ENCODE peak calls at places on chromosomes 7 and 10, in nine cellular contexts. One of them, this sample, is unnamed.
A peak's percentile ranks its signal among the peaks of the same experiment; 100 is the strongest.

GRCh38 chr7:46215987-46216567 is 295.0 kb upstream of the IGFBP3 start:
- DNase-seq in HCEC 1CT: no peak
- DNase-seq in activated CD8-positive, alpha-beta memory T cell treated with anti-CD3 and anti-CD28 coated beads, Interleukin-2, amount 50 U/mL, for 4 hours: no peak
- DNase-seq in midbrain: peak; percentile 13
- DNase-seq in cardiac fibroblast: no peak
- DNase-seq in astrocyte of the spinal cord: no peak
- DNase-seq in NCI-H2081: no peak
- DNase-seq in substantia nigra: no peak
- DNase-seq in A172: no peak
- DNase-seq in this sample: no peak

GRCh38 chr7:114083714-114084113 is 164.9 kb upstream of the PPP1R3A start:
- DNase-seq in HCEC 1CT: no peak
- DNase-seq in activated CD8-positive, alpha-beta memory T cell treated with anti-CD3 and anti-CD28 coated beads, Interleukin-2, amount 50 U/mL, for 4 hours: no peak
- DNase-seq in midbrain: no peak
- DNase-seq in cardiac fibroblast: no peak
- DNase-seq in astrocyte of the spinal cord: no peak
- DNase-seq in NCI-H2081: no peak
- DNase-seq in substantia nigra: no peak
- DNase-seq in A172: no peak
- DNase-seq in this sample: no peak

GRCh38 chr10:60299961-60300883 is 89.5 kb downstream of the ANK3 start:
- DNase-seq in HCEC 1CT: no peak
- DNase-seq in activated CD8-positive, alpha-beta memory T cell treated with anti-CD3 and anti-CD28 coated beads, Interleukin-2, amount 50 U/mL, for 4 hours: no peak
- DNase-seq in midbrain: no peak
- DNase-seq in cardiac fibroblast: peak; percentile 94
- DNase-seq in astrocyte of the spinal cord: peak; percentile 75
- DNase-seq in NCI-H2081: no peak
- DNase-seq in substantia nigra: no peak
- DNase-seq in A172: peak; percentile 70
- DNase-seq in this sample: peak; percentile 50

GRCh38 chr7:81460228-81460627 is 309.6 kb downstream of the HGF start:
- DNase-seq in HCEC 1CT: no peak
- DNase-seq in activated CD8-positive, alpha-beta memory T cell treated with anti-CD3 and anti-CD28 coated beads, Interleukin-2, amount 50 U/mL, for 4 hours: no peak
- DNase-seq in midbrain: no peak
- DNase-seq in cardiac fibroblast: no peak
- DNase-seq in astrocyte of the spinal cord: no peak
- DNase-seq in NCI-H2081: no peak
- DNase-seq in substantia nigra: no peak
- DNase-seq in A172: no peak
- DNase-seq in this sample: no peak

GRCh38 chr7:28919510-28919909 is 38.6 kb downstream of the TRIL start:
- DNase-seq in HCEC 1CT: no peak
- DNase-seq in activated CD8-positive, alpha-beta memory T cell treated with anti-CD3 and anti-CD28 coated beads, Interleukin-2, amount 50 U/mL, for 4 hours: no peak
- DNase-seq in midbrain: peak; percentile 27
- DNase-seq in cardiac fibroblast: no peak
- DNase-seq in astrocyte of the spinal cord: no peak
- DNase-seq in NCI-H2081: no peak
- DNase-seq in substantia nigra: no peak
- DNase-seq in A172: no peak
- DNase-seq in this sample: no peak

GRCh38 chr7:30694774-30695721 is 12.8 kb upstream of the CRHR2 start:
- DNase-seq in HCEC 1CT: no peak
- DNase-seq in activated CD8-positive, alpha-beta memory T cell treated with anti-CD3 and anti-CD28 coated beads, Interleukin-2, amount 50 U/mL, for 4 hours: no peak
- DNase-seq in midbrain: no peak
- DNase-seq in cardiac fibroblast: no peak
- DNase-seq in astrocyte of the spinal cord: no peak
- DNase-seq in NCI-H2081: no peak
- DNase-seq in substantia nigra: no peak
- DNase-seq in A172: no peak
- DNase-seq in this sample: no peak

GRCh38 chr10:125084191-125085186 is 75.9 kb downstream of the CTBP2 start:
- DNase-seq in HCEC 1CT: peak; percentile 96
- DNase-seq in activated CD8-positive, alpha-beta memory T cell treated with anti-CD3 and anti-CD28 coated beads, Interleukin-2, amount 50 U/mL, for 4 hours: no peak
- DNase-seq in midbrain: no peak
- DNase-seq in cardiac fibroblast: peak; percentile 98
- DNase-seq in astrocyte of the spinal cord: peak; percentile 94
- DNase-seq in NCI-H2081: no peak
- DNase-seq in substantia nigra: no peak
- DNase-seq in A172: peak; percentile 93
- DNase-seq in this sample: no peak

GRCh38 chr10:18737841-18738240 is 78.6 kb downstream of the ARL5B start:
- DNase-seq in HCEC 1CT: peak; percentile 80
- DNase-seq in activated CD8-positive, alpha-beta memory T cell treated with anti-CD3 and anti-CD28 coated beads, Interleukin-2, amount 50 U/mL, for 4 hours: no peak
- DNase-seq in midbrain: no peak
- DNase-seq in cardiac fibroblast: peak; percentile 61
- DNase-seq in astrocyte of the spinal cord: peak; percentile 66
- DNase-seq in NCI-H2081: no peak
- DNase-seq in substantia nigra: no peak
- DNase-seq in A172: peak; percentile 74
- DNase-seq in this sample: no peak

GRCh38 chr10:132410779-132411532 is 14.0 kb downstream of the PWWP2B start:
- DNase-seq in HCEC 1CT: no peak
- DNase-seq in activated CD8-positive, alpha-beta memory T cell treated with anti-CD3 and anti-CD28 coated beads, Interleukin-2, amount 50 U/mL, for 4 hours: no peak
- DNase-seq in midbrain: no peak
- DNase-seq in cardiac fibroblast: no peak
- DNase-seq in astrocyte of the spinal cord: no peak
- DNase-seq in NCI-H2081: no peak
- DNase-seq in substantia nigra: no peak
- DNase-seq in A172: no peak
- DNase-seq in this sample: no peak

GRCh38 chr7:118153551-118154177 is 30.3 kb upstream of the LSM8 start:
- DNase-seq in HCEC 1CT: peak; percentile 9
- DNase-seq in activated CD8-positive, alpha-beta memory T cell treated with anti-CD3 and anti-CD28 coated beads, Interleukin-2, amount 50 U/mL, for 4 hours: no peak
- DNase-seq in midbrain: peak; percentile 14
- DNase-seq in cardiac fibroblast: peak; percentile 61
- DNase-seq in astrocyte of the spinal cord: peak; percentile 38
- DNase-seq in NCI-H2081: peak; percentile 16
- DNase-seq in substantia nigra: no peak
- DNase-seq in A172: peak; percentile 26
- DNase-seq in this sample: no peak

GRCh38 chr7:50826371-50827172 is 43.9 kb upstream of the GRB10 start:
- DNase-seq in HCEC 1CT: peak; percentile 80
- DNase-seq in activated CD8-positive, alpha-beta memory T cell treated with anti-CD3 and anti-CD28 coated beads, Interleukin-2, amount 50 U/mL, for 4 hours: peak; percentile 17
- DNase-seq in midbrain: no peak
- DNase-seq in cardiac fibroblast: peak; percentile 92
- DNase-seq in astrocyte of the spinal cord: peak; percentile 90
- DNase-seq in NCI-H2081: no peak
- DNase-seq in substantia nigra: no peak
- DNase-seq in A172: peak; percentile 99
- DNase-seq in this sample: no peak

GRCh38 chr7:155203059-155203881 is 94.4 kb upstream of the INSIG1 start:
- DNase-seq in HCEC 1CT: no peak
- DNase-seq in activated CD8-positive, alpha-beta memory T cell treated with anti-CD3 and anti-CD28 coated beads, Interleukin-2, amount 50 U/mL, for 4 hours: no peak
- DNase-seq in midbrain: no peak
- DNase-seq in cardiac fibroblast: no peak
- DNase-seq in astrocyte of the spinal cord: no peak
- DNase-seq in NCI-H2081: no peak
- DNase-seq in substantia nigra: no peak
- DNase-seq in A172: no peak
- DNase-seq in this sample: no peak

GRCh38 chr7:131261476-131261994 is 66.1 kb upstream of the MKLN1 start:
- DNase-seq in HCEC 1CT: no peak
- DNase-seq in activated CD8-positive, alpha-beta memory T cell treated with anti-CD3 and anti-CD28 coated beads, Interleukin-2, amount 50 U/mL, for 4 hours: no peak
- DNase-seq in midbrain: no peak
- DNase-seq in cardiac fibroblast: no peak
- DNase-seq in astrocyte of the spinal cord: no peak
- DNase-seq in NCI-H2081: no peak
- DNase-seq in substantia nigra: no peak
- DNase-seq in A172: no peak
- DNase-seq in this sample: no peak

GRCh38 chr10:47121336-47121735 is 178.7 kb upstream of the GDF10 start:
- DNase-seq in HCEC 1CT: no peak
- DNase-seq in activated CD8-positive, alpha-beta memory T cell treated with anti-CD3 and anti-CD28 coated beads, Interleukin-2, amount 50 U/mL, for 4 hours: no peak
- DNase-seq in midbrain: no peak
- DNase-seq in cardiac fibroblast: no peak
- DNase-seq in astrocyte of the spinal cord: no peak
- DNase-seq in NCI-H2081: no peak
- DNase-seq in substantia nigra: no peak
- DNase-seq in A172: no peak
- DNase-seq in this sample: no peak

GRCh38 chr10:116385994-116386809 is 41.4 kb upstream of the PNLIPRP3 start:
- DNase-seq in HCEC 1CT: peak; percentile 24
- DNase-seq in activated CD8-positive, alpha-beta memory T cell treated with anti-CD3 and anti-CD28 coated beads, Interleukin-2, amount 50 U/mL, for 4 hours: no peak
- DNase-seq in midbrain: peak; percentile 25
- DNase-seq in cardiac fibroblast: peak; percentile 62
- DNase-seq in astrocyte of the spinal cord: peak; percentile 45
- DNase-seq in NCI-H2081: no peak
- DNase-seq in substantia nigra: no peak
- DNase-seq in A172: peak; percentile 34
- DNase-seq in this sample: peak; percentile 11

GRCh38 chr10:110105873-110106272 is 98.1 kb downstream of the ADD3 start:
- DNase-seq in HCEC 1CT: no peak
- DNase-seq in activated CD8-positive, alpha-beta memory T cell treated with anti-CD3 and anti-CD28 coated beads, Interleukin-2, amount 50 U/mL, for 4 hours: no peak
- DNase-seq in midbrain: no peak
- DNase-seq in cardiac fibroblast: no peak
- DNase-seq in astrocyte of the spinal cord: no peak
- DNase-seq in NCI-H2081: no peak
- DNase-seq in substantia nigra: no peak
- DNase-seq in A172: no peak
- DNase-seq in this sample: no peak

GRCh38 chr7:120964088-120964487 is 13.5 kb downstream of the ING3 start:
- DNase-seq in HCEC 1CT: no peak
- DNase-seq in activated CD8-positive, alpha-beta memory T cell treated with anti-CD3 and anti-CD28 coated beads, Interleukin-2, amount 50 U/mL, for 4 hours: no peak
- DNase-seq in midbrain: no peak
- DNase-seq in cardiac fibroblast: no peak
- DNase-seq in astrocyte of the spinal cord: no peak
- DNase-seq in NCI-H2081: no peak
- DNase-seq in substantia nigra: no peak
- DNase-seq in A172: no peak
- DNase-seq in this sample: no peak

GRCh38 chr7:23863209-23863798 is 153.3 kb downstream of the STK31 start:
- DNase-seq in HCEC 1CT: peak; percentile 53
- DNase-seq in activated CD8-positive, alpha-beta memory T cell treated with anti-CD3 and anti-CD28 coated beads, Interleukin-2, amount 50 U/mL, for 4 hours: no peak
- DNase-seq in midbrain: no peak
- DNase-seq in cardiac fibroblast: peak; percentile 71
- DNase-seq in astrocyte of the spinal cord: peak; percentile 41
- DNase-seq in NCI-H2081: peak; percentile 45
- DNase-seq in substantia nigra: no peak
- DNase-seq in A172: peak; percentile 75
- DNase-seq in this sample: no peak

This sample was measured in NCI-H2227 treated with DMSO at 0.1 percent for 48 hours.